ENCODE peak calls at places on chromosomes 5 and 9, in eight cellular contexts. R is heart left ventricle; M is suprapubic skin; C is RWPE1; L is tibial nerve; U is tibial artery; P is CD4-positive, alpha-beta T cell; D is cardiac muscle cell. I is an unnamed sample.

GRCh38 chr5:147613359-147613758 is 103.5 kb upstream of the DPYSL3 start:
- DNase-seq in D (peak), M (no peak), C (no peak), P (no peak), R (no peak), U (no peak), L (no peak), I (no peak)

GRCh38 chr5:95102080-95102479 is 182.8 kb downstream of the MCTP1 start:
- DNase-seq in P (no peak), D (no peak), C (no peak), L (no peak), M (no peak), U (no peak), R (no peak), I (no peak)

GRCh38 chr5:148268556-148268955 is at the start of gene SPINK13:
- DNase-seq in D (peak), R (no peak), P (no peak), U (no peak), M (no peak), C (peak), L (no peak), I (no peak)

GRCh38 chr5:149301049-149301743 is 29.5 kb downstream of the AFAP1L1 start:
- DNase-seq in R (no peak), M (no peak), C (no peak), U (no peak), D (no peak), L (no peak), P (no peak), I (no peak)

GRCh38 chr5:178234753-178235599 is 2.4 kb upstream of the PHYKPL start:
- DNase-seq in U (no peak), C (peak), R (peak), L (peak), P (peak), D (peak), M (peak), I (peak)

GRCh38 chr5:138370537-138370936 is 18.1 kb downstream of the KDM3B start:
- DNase-seq in P (no peak), R (no peak), L (no peak), U (no peak), D (no peak), M (no peak), C (no peak), I (no peak)

GRCh38 chr9:5958273-5958672 is 57.2 kb downstream of the RANBP6 start:
- DNase-seq in U (no peak), P (no peak), L (no peak), D (no peak), M (no peak), C (no peak), R (no peak), I (no peak)

GRCh38 chr5:24609694-24610093 is 35.1 kb downstream of the CDH10 start:
- DNase-seq in M (no peak), R (no peak), L (no peak), D (no peak), P (no peak), C (no peak), U (no peak), I (no peak)

GRCh38 chr9:11471321-11471720 is 858.5 kb upstream of the PTPRD start:
- DNase-seq in M (no peak), L (no peak), R (no peak), U (no peak), P (no peak), C (no peak), D (no peak), I (no peak)

GRCh38 chr9:127181595-127182190 is 59.3 kb upstream of the ANGPTL2 start:
- DNase-seq in P (no peak), M (peak), L (no peak), D (no peak), C (no peak), U (peak), R (peak), I (no peak)

GRCh38 chr5:83931969-83932368 is 211.3 kb upstream of the HAPLN1 start:
- DNase-seq in R (no peak), L (no peak), U (no peak), C (no peak), P (no peak), D (no peak), M (no peak), I (no peak)

GRCh38 chr5:68182094-68182493 is 33.5 kb upstream of the PIK3R1 start:
- DNase-seq in R (no peak), M (no peak), U (no peak), D (no peak), L (no peak), P (no peak), C (no peak), I (no peak)

GRCh38 chr5:68178579-68178978 is 37.0 kb upstream of the PIK3R1 start:
- DNase-seq in R (no peak), C (peak), P (no peak), L (no peak), U (no peak), M (no peak), D (no peak), I (no peak)

GRCh38 chr5:68181039-68181599 is 34.4 kb upstream of the PIK3R1 start:
- DNase-seq in R (no peak), C (no peak), D (no peak), P (no peak), M (no peak), L (no peak), U (no peak), I (no peak)

GRCh38 chr5:68182534-68182933 is 33.0 kb upstream of the PIK3R1 start:
- DNase-seq in U (no peak), R (no peak), C (no peak), M (no peak), D (no peak), L (no peak), P (no peak), I (no peak)

GRCh38 chr5:68180286-68181038 is 35.1 kb upstream of the PIK3R1 start:
- DNase-seq in M (no peak), L (no peak), P (no peak), U (no peak), D (no peak), R (no peak), C (no peak), I (no peak)
- H3K27ac ChIP-seq in M (no peak), L (no peak), P (no peak), U (no peak), D (no peak), R (no peak), C (no peak), I (no peak)

DNA sequence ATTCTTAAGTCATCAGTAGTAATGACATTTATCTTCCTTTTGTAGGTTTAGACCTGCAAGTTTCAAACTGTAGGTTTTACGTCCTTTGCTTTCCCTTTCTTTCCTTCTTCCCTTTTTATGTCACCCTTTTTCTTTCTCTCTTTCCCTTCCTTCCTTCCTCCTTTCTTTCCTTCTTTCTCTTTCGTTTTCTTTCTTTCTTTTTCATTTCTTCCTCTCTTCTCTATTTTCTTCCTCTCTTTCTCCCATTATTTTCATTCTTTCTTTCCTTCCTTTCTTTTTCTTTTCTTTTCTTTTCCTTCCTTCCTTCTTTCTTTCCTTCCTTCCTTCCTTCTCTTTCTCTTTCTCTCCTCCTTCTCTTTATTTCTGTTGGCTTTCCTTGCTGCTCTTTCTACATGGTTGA is 59.9 kb downstream of the WDR36 start:
- DNase-seq in M (no peak), P (no peak), U (no peak), C (no peak), D (no peak), R (no peak), L (no peak), I (no peak)
- TF ChIP-seq CTCF in M (no peak), P (no peak), U (no peak), C (no peak), D (no peak), R (no peak), L (no peak), I (no peak)

GRCh38 chr9:4069457-4070162 is 230.3 kb downstream of the GLIS3 start:
- DNase-seq in U (no peak), R (no peak), D (no peak), L (no peak), C (no peak), M (no peak), P (no peak), I (no peak)
- H3K27ac ChIP-seq in U (no peak), R (no peak), D (peak), L (no peak), C (no peak), M (no peak), P (no peak), I (no peak)

GRCh38 chr9:69785757-69786156 is 25.9 kb upstream of the PTAR1 start:
- DNase-seq in P (no peak), M (no peak), L (no peak), R (no peak), C (peak), U (no peak), D (peak), I (no peak)
- TF ChIP-seq CTCF in P (no peak), M (no peak), L (no peak), R (no peak), C (no peak), U (no peak), D (peak), I (no peak)

GRCh38 chr9:27622688-27623340 is 49.5 kb upstream of the C9orf72 start:
- DNase-seq in D (no peak), L (no peak), P (no peak), R (no peak), M (no peak), C (peak), U (no peak), I (no peak)
- H3K27ac ChIP-seq in D (no peak), L (no peak), P (no peak), R (no peak), M (no peak), C (no peak), U (no peak), I (no peak)

GRCh38 chr9:8762676-8763075 is 963.1 kb upstream of the DMAC1 start:
- DNase-seq in M (no peak), P (no peak), R (no peak), C (no peak), U (no peak), L (no peak), D (no peak), I (no peak)
- TF ChIP-seq CTCF in M (no peak), P (no peak), R (no peak), C (no peak), U (no peak), L (no peak), D (no peak), I (no peak)

I was measured in lung.